ENCODE peak calls at places on chromosomes 4 and X, in five cellular contexts. C is Right ventricle myocardium superior; I is activated CD8-positive, alpha-beta memory T cell treated with anti-CD3 and anti-CD28 coated beads for 4 hours; V is memory B cell; G is NB4. X is an unnamed sample.
A peak's percentile ranks its signal among the peaks of the same experiment; 100 is the strongest.

GRCh38 chr4:48669086-48669485 is 111.0 kb downstream of the FRYL start:
- DNase-seq in I (no peak), G (no peak), V (no peak), C (no peak), X (no peak)

GRCh38 chr4:169305173-169305572 is 34.4 kb upstream of the SH3RF1 start:
- DNase-seq in I (no peak), G (no peak), C (no peak), V (no peak), X (no peak)

GRCh38 chr4:155569960-155570515 is 96.6 kb upstream of the GUCY1A1 start:
- DNase-seq in V (no peak), I (no peak), G (no peak), C (no peak), X (no peak)

GRCh38 chr4:24799196-24799543 is 3.8 kb downstream of the SOD3 start:
- DNase-seq in V (no peak), I (no peak), C (no peak), G (no peak), X (no peak)

GRCh38 chrX:16695079-16695676 is 17.3 kb downstream of the CTPS2 start:
- DNase-seq in I (no peak), V (peak; percentile 54), C (peak; percentile 71), G (peak; percentile 62), X (peak; percentile 72)

GRCh38 chrX:103607385-103608304 is at the start of gene TCEAL3:
- DNase-seq in G (no peak), V (no peak), C (peak; percentile 65), I (no peak), X (peak; percentile 51)

GRCh38 chr4:53598901-53599300 is 7.6 kb upstream of the LNX1 start:
- DNase-seq in C (no peak), I (no peak), G (no peak), V (no peak), X (no peak)

GRCh38 chr4:119197772-119198212 is 14.7 kb upstream of the USP53 start:
- DNase-seq in C (no peak), G (no peak), V (no peak), I (no peak), X (no peak)

GRCh38 chrX:53239474-53239873 is 14.5 kb upstream of the KDM5C start:
- DNase-seq in I (no peak), G (peak; percentile 56), V (no peak), C (no peak), X (peak; percentile 38)

GRCh38 chr4:38560763-38561558 is 103.0 kb upstream of the KLF3 start:
- DNase-seq in G (peak; percentile 41), V (no peak), C (no peak), I (no peak), X (no peak)

GRCh38 chr4:154152546-154152945 is 339.1 kb downstream of the DCHS2 start:
- DNase-seq in I (no peak), C (no peak), V (no peak), G (no peak), X (no peak)

GRCh38 chr4:10457255-10457801 is at the start of gene ZNF518B:
- DNase-seq in C (peak; percentile 85), G (peak; percentile 37), I (peak; percentile 54), V (peak; percentile 82), X (peak; percentile 84)

GRCh38 chr4:81052119-81053068 is 21.9 kb downstream of the BMP3 start:
- DNase-seq in G (peak; percentile 52), V (peak; percentile 51), I (peak; percentile 2), C (peak; percentile 40), X (peak; percentile 76)

GRCh38 chr4:2860391-2861348 is 17.0 kb downstream of the ADD1 start:
- DNase-seq in I (no peak), G (no peak), C (peak; percentile 63), V (no peak), X (peak; percentile 67)

GRCh38 chr4:6282247-6282646 is 12.6 kb downstream of the WFS1 start:
- DNase-seq in I (no peak), V (no peak), G (peak; percentile 35), C (no peak), X (no peak)

GRCh38 chrX:20116575-20117240 is at the start of gene MAP7D2:
- DNase-seq in G (no peak), C (no peak), I (no peak), V (no peak), X (peak; percentile 48)

GRCh38 chr4:22315643-22316042 is 200.2 kb downstream of the ADGRA3 start:
- DNase-seq in I (no peak), C (no peak), G (peak; percentile 3), V (no peak), X (no peak)

GRCh38 chr4:84327526-84327925 is 171.6 kb downstream of the NKX6-1 start:
- DNase-seq in C (no peak), I (no peak), G (no peak), V (no peak), X (no peak)

GRCh38 chr4:24067781-24068193 is 177.9 kb upstream of the PPARGC1A start:
- DNase-seq in I (no peak), G (no peak), V (no peak), C (peak; percentile 42), X (peak; percentile 10)

GRCh38 chrX:111244238-111244750 is 26.0 kb downstream of the CAPN6 start:
- DNase-seq in V (no peak), C (no peak), I (no peak), G (peak; percentile 21), X (no peak)

GRCh38 chr4:6733358-6734164 is 17.6 kb downstream of the BLOC1S4 start:
- DNase-seq in C (no peak), I (no peak), G (no peak), V (no peak), X (no peak)

GRCh38 chr4:123232439-123232838 is 164.2 kb upstream of the SPRY1 start:
- DNase-seq in G (peak; percentile 40), C (no peak), I (no peak), V (no peak), X (no peak)

GRCh38 chr4:55491486-55491885 is 55.2 kb downstream of the CLOCK start:
- DNase-seq in G (no peak), C (no peak), I (no peak), V (no peak), X (no peak)

X was measured in ELF-1.